ENCODE peak calls at places on chromosomes 7 and 10, in ten cellular contexts. A, R, L, M, B, X, E, J, O and H are unnamed samples.

GRCh38 chr10:32790483-32790882 is 167.5 kb downstream of the ITGB1 start:
- DNase-seq in A (no peak), R (no peak), L (no peak), M (no peak), B (no peak), X (no peak), E (no peak), J (no peak), O (no peak), H (no peak)

GRCh38 chr7:6200971-6201370 is 71.5 kb downstream of the CYTH3 start:
- DNase-seq in A (no peak), R (no peak), L (no peak), M (no peak), B (no peak), X (no peak), E (no peak), J (no peak), O (no peak), H (no peak)

GRCh38 chr7:82530361-82530760 is 86.8 kb upstream of the CACNA2D1 start:
- DNase-seq in A (no peak), R (no peak), L (no peak), M (no peak), B (no peak), X (no peak), E (no peak), J (no peak), O (no peak), H (no peak)

GRCh38 chr10:16360001-16360400 is 76.8 kb upstream of the PTER start:
- DNase-seq in A (no peak), R (no peak), L (no peak), M (no peak), B (no peak), X (no peak), E (no peak), J (no peak), O (no peak), H (no peak)

GRCh38 chr7:78080241-78080640 is 281.7 kb downstream of the PHTF2 start:
- DNase-seq in A (no peak), R (no peak), L (no peak), M (no peak), B (no peak), X (no peak), E (no peak), J (no peak), O (no peak), H (no peak)

GRCh38 chr7:264541-265191 is 25.3 kb upstream of the FOXL3 start:
- DNase-seq in A (peak), R (no peak), L (peak), M (no peak), B (no peak), X (no peak), E (no peak), J (peak), O (no peak), H (peak)

GRCh38 chr7:4727914-4728705 is 46.0 kb downstream of the FOXK1 start:
- DNase-seq in A (no peak), R (no peak), L (no peak), M (no peak), B (no peak), X (no peak), E (no peak), J (no peak), O (no peak), H (no peak)

GRCh38 chr10:75020168-75020567 is 91.3 kb upstream of the SAMD8 start:
- DNase-seq in A (no peak), R (no peak), L (no peak), M (no peak), B (no peak), X (no peak), E (no peak), J (no peak), O (no peak), H (no peak)

GRCh38 chr10:2205406-2205805 is 468.1 kb upstream of the ADARB2 start:
- DNase-seq in A (no peak), R (no peak), L (no peak), M (no peak), B (no peak), X (no peak), E (no peak), J (no peak), O (no peak), H (no peak)

GRCh38 chr7:50539725-50540124 is 25.5 kb downstream of the DDC start:
- DNase-seq in A (no peak), R (no peak), L (no peak), M (no peak), B (no peak), X (no peak), E (no peak), J (no peak), O (no peak), H (no peak)